ENCODE peak calls at places on chromosomes 11 and 22, in ten cellular contexts. K is activated T-helper 2 cell treated with anti-CD3 and anti-CD28 coated beads, Interferon-gamma antibody, Interleukin-2, Interleukin-4, amounts not matched to agents 10 μg/mL and 5 μg/mL and 100 μg/mL, durations not matched to agents 14 hours and 24 hours and 36 hours; Z is mesothelial cell of epicardium; Y is stimulated activated CD4-positive, alpha-beta T cell treated with anti-CD3 and anti-CD28 coated beads, Interleukin-4, amount 100 ng/mL, for 48 hours; Q is T-helper 2 cell; O is NCI-H2029 treated with DMSO at 0.1 percent for 48 hours; X is NCI-H1105; U is HEK293T; E is kidney epithelial cell; W is DMS153. P is an unnamed sample.

GRCh38 chr22:24706732-24707476 is 67.6 kb downstream of the PIWIL3 start:
- DNase-seq in Q (no peak), X (no peak), U (no peak), O (no peak), E (no peak), W (no peak), Z (no peak), K (no peak), Y (no peak), P (no peak)

GRCh38 chr11:30596832-30597231 is 10.7 kb upstream of the MPPED2 start:
- DNase-seq in Y (no peak), Z (no peak), E (no peak), Q (no peak), W (no peak), U (no peak), O (no peak), X (no peak), K (no peak), P (no peak)

GRCh38 chr11:65417702-65418430 is 4.7 kb upstream of the NEAT1 start:
- DNase-seq in Y (no peak), E (no peak), Z (no peak), K (peak; percentile 43), W (no peak), O (no peak), X (no peak), U (no peak), Q (no peak), P (no peak)

GRCh38 chr11:49432242-49432848 is 223.9 kb upstream of the FOLH1 start:
- DNase-seq in E (no peak), Z (no peak), K (no peak), X (no peak), O (no peak), W (peak; percentile 76), U (no peak), Y (no peak), Q (no peak), P (no peak)

GRCh38 chr11:57475671-57476222 is 15.4 kb downstream of the RTN4RL2 start:
- DNase-seq in U (no peak), K (no peak), O (no peak), Y (no peak), Z (no peak), X (no peak), Q (no peak), W (no peak), E (no peak), P (no peak)

GRCh38 chr11:104897891-104898684 is at the start of gene CASP12:
- DNase-seq in U (no peak), O (no peak), X (no peak), Y (no peak), K (no peak), Z (no peak), Q (no peak), W (no peak), E (no peak), P (no peak)

GRCh38 chr11:75355051-75355450 is 3.6 kb upstream of the ARRB1 start:
- DNase-seq in Z (no peak), E (no peak), Q (no peak), Y (no peak), W (no peak), U (no peak), X (no peak), O (no peak), K (no peak), P (no peak)

GRCh38 chr11:10350341-10350740 is 45.5 kb downstream of the ADM start:
- DNase-seq in W (no peak), Q (no peak), Y (no peak), X (no peak), K (no peak), U (no peak), Z (no peak), E (peak; percentile 77), O (peak; percentile 18), P (no peak)

GRCh38 chr22:32103648-32104326 is 55.3 kb downstream of the C22orf42 start:
- DNase-seq in K (no peak), O (no peak), Q (no peak), E (no peak), U (no peak), W (no peak), Y (no peak), X (peak; percentile 17), Z (no peak), P (no peak)

GRCh38 chr22:46381142-46381541 is 45.6 kb downstream of the TRMU start:
- DNase-seq in Q (no peak), X (no peak), W (no peak), Z (no peak), O (no peak), Y (no peak), E (no peak), U (no peak), K (no peak), P (no peak)

GRCh38 chr11:72741849-72742521 is 10.2 kb downstream of the ARAP1 start:
- DNase-seq in O (no peak), Z (no peak), X (no peak), E (no peak), W (no peak), K (no peak), U (no peak), Y (no peak), Q (no peak), P (no peak)

GRCh38 chr22:39176673-39177455 is 24.4 kb upstream of the CBX7 start:
- DNase-seq in Y (no peak), X (no peak), O (no peak), U (no peak), Z (peak; percentile 38), K (no peak), E (no peak), Q (no peak), W (no peak), P (no peak)

GRCh38 chr11:64343740-64344133 is 3.7 kb downstream of the CCDC88B start:
- DNase-seq in E (no peak), Q (no peak), K (no peak), U (no peak), Y (no peak), W (no peak), Z (no peak), O (no peak), X (no peak), P (no peak)

GRCh38 chr11:122758974-122759373 is 79.3 kb upstream of the CRTAM start:
- DNase-seq in O (peak; percentile 35), Z (no peak), X (no peak), Q (no peak), K (no peak), U (no peak), Y (no peak), W (no peak), E (no peak), P (no peak)

P was measured in brain pericyte.